ENCODE peak calls at places on chromosomes 6 and 20, in six cellular contexts. R is transverse colon; V is activated CD4-positive, CD25-positive, alpha-beta regulatory T cell; T is ecto neural progenitor cell; X is heart left ventricle; L is stimulated activated naive B cell treated with anti-CD40 and anti-IgM and Interleukin-4, amounts not matched to agents 10 μg/mL and 1 μg/mL and 100 μg/mL, for 72 hours. H is an unnamed sample.

GRCh38 chr20:17940447-17940971 is 28.1 kb downstream of the SNX5 start:
- DNase-seq in R (no peak), L (no peak), X (no peak), V (no peak), T (no peak), H (no peak)

GRCh38 chr6:25987845-25988244 is 25.2 kb downstream of the TRIM38 start:
- DNase-seq in L (no peak), V (no peak), T (no peak), R (no peak), X (no peak), H (no peak)

GRCh38 chr6:33375143-33375649 is 16.4 kb upstream of the KIFC1 start:
- DNase-seq in T (no peak), V (no peak), R (peak; percentile 72), X (peak; percentile 74), L (no peak), H (peak; percentile 84)

GRCh38 chr20:53842301-53843099 is 227.9 kb downstream of the BCAS1 start:
- DNase-seq in V (no peak), L (no peak), X (no peak), T (no peak), R (no peak), H (no peak)

GRCh38 chr20:41969656-41970055 is 351.5 kb upstream of the CHD6 start:
- DNase-seq in T (no peak), L (no peak), V (no peak), R (no peak), X (no peak), H (no peak)

GRCh38 chr6:35392111-35392702 is 49.8 kb downstream of the PPARD start:
- DNase-seq in T (no peak), L (no peak), X (no peak), V (no peak), R (peak; percentile 90), H (peak; percentile 88)

GRCh38 chr6:27553123-27553904 is 80.4 kb upstream of the ZNF184 start:
- DNase-seq in T (peak; percentile 81), V (no peak), X (no peak), L (no peak), R (no peak), H (no peak)

GRCh38 chr20:45308078-45308778 is at the start of gene MATN4:
- DNase-seq in R (peak; percentile 56), X (no peak), V (no peak), T (no peak), L (no peak), H (peak; percentile 72)

GRCh38 chr20:8777866-8778265 is 291.0 kb upstream of the PLCB4 start:
- DNase-seq in V (no peak), T (no peak), L (no peak), X (no peak), R (no peak), H (no peak)

GRCh38 chr6:132161283-132161682 is 210.1 kb upstream of the CCN2 start:
- DNase-seq in X (no peak), L (no peak), V (no peak), R (no peak), T (no peak), H (no peak)

GRCh38 chr6:21634582-21634981 is 41.0 kb downstream of the SOX4 start:
- DNase-seq in R (no peak), V (no peak), T (no peak), L (no peak), X (no peak), H (no peak)

GRCh38 chr6:36788768-36789167 is 50.5 kb downstream of the CPNE5 start:
- DNase-seq in X (no peak), L (no peak), R (no peak), T (no peak), V (no peak), H (no peak)

GRCh38 chr20:9458075-9458818 is 56.1 kb upstream of the LAMP5 start:
- DNase-seq in L (no peak), V (no peak), X (no peak), R (no peak), T (no peak), H (no peak)

GRCh38 chr20:34604980-34605788 is 46.7 kb downstream of the MAP1LC3A start:
- DNase-seq in L (no peak), R (no peak), X (no peak), T (no peak), V (no peak), H (no peak)

GRCh38 chr6:149246691-149247384 is 70.7 kb upstream of the TAB2 start:
- DNase-seq in T (no peak), V (no peak), X (no peak), L (peak; percentile 70), R (peak; percentile 49), H (no peak)

H was measured in prostate gland.